ENCODE peak calls at places on chromosomes 3 and 15, in nine cellular contexts. V is HTR-8/SVneo; N is neural crest cell; K is cardiac muscle cell; L is activated CD8-positive, alpha-beta memory T cell treated with anti-CD3 and anti-CD28 coated beads for 24 hours; Z is GM12891; E is esophagus muscularis mucosa; U is fibroblast of lung; S is effector CD4-positive, alpha-beta T cell. R is an unnamed sample.

GRCh38 chr3:11944052-11944673 is 60.0 kb upstream of the SYN2 start:
- DNase-seq in K (peak; percentile 53), L (peak; percentile 17), N (no peak), U (peak; percentile 14), E (no peak), S (no peak), Z (no peak), V (peak; percentile 15), R (no peak)

GRCh38 chr3:162612991-162613390 is 1116.4 kb downstream of the OTOL1 start:
- DNase-seq in N (no peak), U (no peak), L (no peak), Z (no peak), V (no peak), K (no peak), E (no peak), S (no peak), R (no peak)

GRCh38 chr15:60758961-60759729 is 280.2 kb upstream of the ICE2 start:
- DNase-seq in U (peak; percentile 94), L (no peak), Z (no peak), E (no peak), K (no peak), V (no peak), N (no peak), S (no peak), R (no peak)

GRCh38 chr3:113223831-113224240 is 12.5 kb downstream of the BOC start:
- DNase-seq in U (peak; percentile 25), K (no peak), V (no peak), N (no peak), Z (peak; percentile 42), L (no peak), S (no peak), E (peak; percentile 90), R (no peak)

GRCh38 chr15:77144028-77144427 is 73.1 kb upstream of the TSPAN3 start:
- DNase-seq in Z (no peak), K (no peak), V (no peak), E (no peak), L (no peak), U (peak; percentile 75), S (no peak), N (no peak), R (no peak)

GRCh38 chr3:56823421-56823926 is 21.7 kb upstream of the ARHGEF3 start:
- DNase-seq in N (no peak), K (peak; percentile 10), S (no peak), U (no peak), Z (no peak), E (no peak), V (no peak), L (no peak), R (no peak)

GRCh38 chr15:68285243-68285980 is 7.9 kb downstream of the FEM1B start:
- DNase-seq in K (no peak), V (no peak), L (no peak), E (no peak), S (no peak), U (no peak), N (no peak), Z (no peak), R (no peak)

GRCh38 chr15:36335211-36335610 is 244.2 kb upstream of the CDIN1 start:
- DNase-seq in N (no peak), U (no peak), Z (no peak), K (no peak), S (no peak), E (no peak), V (no peak), L (no peak), R (no peak)